ENCODE peak calls at places on chromosomes 12 and 14, in nine cellular contexts. U, W, Y, Z, E, C, D, I and X are unnamed samples.

GRCh38 chr14:77485901-77486678 is 12.5 kb downstream of the ISM2 start:
- DNase-seq in U (no peak), W (no peak), Y (no peak), Z (no peak), E (peak), C (no peak), D (peak), I (no peak), X (no peak)

GRCh38 chr12:51868821-51869489 is 18.9 kb upstream of the ANKRD33 start:
- DNase-seq in U (no peak), W (no peak), Y (no peak), Z (no peak), E (peak), C (no peak), D (no peak), I (no peak), X (no peak)

GRCh38 chr14:43360239-43360638 is 1146.8 kb downstream of the FSCB start:
- DNase-seq in U (no peak), W (no peak), Y (no peak), Z (no peak), E (peak), C (no peak), D (no peak), I (no peak), X (no peak)

GRCh38 chr12:6229224-6229748 is 29.1 kb downstream of the CD9 start:
- DNase-seq in U (no peak), W (no peak), Y (no peak), Z (no peak), E (no peak), C (no peak), D (no peak), I (no peak), X (no peak)

GRCh38 chr14:102749833-102750775 is 27.1 kb upstream of the TRAF3 start:
- DNase-seq in U (no peak), W (no peak), Y (no peak), Z (no peak), E (no peak), C (no peak), D (no peak), I (no peak), X (no peak)

GRCh38 chr14:58832010-58832409 is 194.2 kb downstream of the DACT1 start:
- DNase-seq in U (no peak), W (no peak), Y (no peak), Z (no peak), E (peak), C (no peak), D (no peak), I (no peak), X (no peak)

GRCh38 chr12:114371250-114371649 is 34.7 kb downstream of the TBX5 start:
- DNase-seq in U (no peak), W (no peak), Y (peak), Z (peak), E (peak), C (no peak), D (no peak), I (no peak), X (peak)

GRCh38 chr14:81350344-81351096 is 49.6 kb downstream of the STON2 start:
- DNase-seq in U (no peak), W (no peak), Y (no peak), Z (no peak), E (no peak), C (no peak), D (no peak), I (no peak), X (peak)